ENCODE peak calls at places on chromosomes 16 and 17, in ten cellular contexts. N, V, H, U, F, Z, E, X, D and O are unnamed samples.

GRCh38 chr16:24344791-24345190 is 88.7 kb downstream of the CACNG3 start:
- DNase-seq in H (no peak), D (no peak), X (no peak), Z (no peak), N (peak), V (no peak), U (no peak), F (no peak), E (no peak), O (no peak)

GRCh38 chr17:19239544-19239943 is 2.4 kb downstream of the EPN2 start:
- DNase-seq in F (no peak), V (no peak), Z (no peak), E (no peak), X (no peak), U (no peak), D (no peak), N (no peak), H (no peak), O (peak)

GRCh38 chr17:50779747-50780363 is 12.5 kb upstream of the ANKRD40CL start:
- DNase-seq in Z (no peak), X (no peak), V (no peak), F (no peak), N (no peak), U (no peak), H (no peak), E (no peak), D (peak), O (no peak)

GRCh38 chr16:72895951-72896350 is 152.0 kb downstream of the ZFHX3 start:
- DNase-seq in V (no peak), N (no peak), Z (no peak), X (no peak), F (no peak), D (no peak), H (no peak), U (no peak), E (no peak), O (no peak)

GRCh38 chr17:54835015-54835414 is 65.6 kb upstream of the TOM1L1 start:
- DNase-seq in N (no peak), U (no peak), V (no peak), F (no peak), H (no peak), E (no peak), D (no peak), X (no peak), Z (no peak), O (no peak)

GRCh38 chr16:11139624-11140375 is 116.2 kb downstream of the SOCS1 start:
- DNase-seq in N (no peak), X (no peak), V (no peak), Z (no peak), D (peak), U (no peak), E (no peak), H (no peak), F (no peak), O (no peak)

GRCh38 chr17:9350083-9350482 is 225.5 kb downstream of the STX8 start:
- DNase-seq in D (no peak), E (no peak), F (no peak), V (no peak), U (no peak), H (peak), Z (no peak), N (no peak), X (no peak), O (no peak)

GRCh38 chr17:7883781-7884386 is 4.7 kb upstream of the CHD3 start:
- DNase-seq in N (no peak), Z (no peak), X (peak), H (no peak), U (peak), V (no peak), F (no peak), D (peak), E (no peak), O (no peak)

GRCh38 chr17:47239663-47240374 is 13.8 kb upstream of the ITGB3 start:
- DNase-seq in H (peak), Z (peak), E (peak), V (peak), X (peak), D (no peak), F (peak), U (peak), N (peak), O (peak)

GRCh38 chr17:81422776-81423697 is 27.8 kb downstream of the BAHCC1 start:
- DNase-seq in V (no peak), X (no peak), N (peak), D (no peak), U (no peak), Z (no peak), F (peak), H (peak), E (no peak), O (no peak)

GRCh38 chr17:63082273-63082861 is 116.3 kb downstream of the TANC2 start:
- DNase-seq in Z (no peak), F (peak), H (no peak), N (no peak), E (no peak), D (no peak), X (no peak), U (no peak), V (no peak), O (peak)

GRCh38 chr17:43846963-43847369 is at the start of gene CD300LG:
- DNase-seq in U (no peak), H (no peak), V (no peak), F (no peak), X (no peak), D (no peak), E (no peak), N (no peak), Z (no peak), O (no peak)